ENCODE peak calls at places on chromosome 22, in ten cellular contexts. D is NCI-H1417; S is NCI-H510A; B is sciatic nerve; V is glutamatergic neuron; L is body of pancreas; J is stimulated activated CD4-positive, alpha-beta T cell treated with anti-CD3 and anti-CD28 coated beads, Interleukin-1b, Interleukin-23, amount 100 ng/mL, for 24 hours; F is RWPE1; E is fibroblast of lung; P is GDM1. C is an unnamed sample.

GRCh38 chr22:49933236-49933921 is 14.9 kb downstream of the CRELD2 start:
- DNase-seq in D (no peak), S (no peak), B (no peak), V (no peak), L (peak), J (no peak), F (no peak), E (no peak), P (no peak), C (no peak)

GRCh38 chr22:35648066-35649025 is at the start of gene APOL6:
- DNase-seq in D (no peak), S (no peak), B (no peak), V (no peak), L (peak), J (no peak), F (peak), E (peak), P (peak), C (peak)

GRCh38 chr22:26672060-26672471 is 14.7 kb downstream of the MIAT start:
- DNase-seq in D (no peak), S (no peak), B (no peak), V (no peak), L (no peak), J (no peak), F (no peak), E (no peak), P (no peak), C (no peak)

GRCh38 chr22:24867327-24868022 is 61.5 kb downstream of the SGSM1 start:
- DNase-seq in D (no peak), S (no peak), B (no peak), V (no peak), L (no peak), J (no peak), F (no peak), E (no peak), P (no peak), C (no peak)

GRCh38 chr22:20206709-20207215 is 55.9 kb upstream of the CCDC188 start:
- DNase-seq in D (no peak), S (no peak), B (no peak), V (no peak), L (peak), J (no peak), F (no peak), E (no peak), P (no peak), C (no peak)

GRCh38 chr22:39988386-39989114 is 6.2 kb upstream of the FAM83F start:
- DNase-seq in D (no peak), S (no peak), B (no peak), V (no peak), L (no peak), J (no peak), F (no peak), E (no peak), P (no peak), C (no peak)

GRCh38 chr22:27581241-27581640 is 220.3 kb downstream of the MN1 start:
- DNase-seq in D (no peak), S (no peak), B (no peak), V (no peak), L (no peak), J (no peak), F (no peak), E (no peak), P (no peak), C (no peak)

GRCh38 chr22:19233189-19233661 is 54.7 kb upstream of the SLC25A1 start:
- DNase-seq in D (no peak), S (no peak), B (no peak), V (no peak), L (no peak), J (no peak), F (no peak), E (no peak), P (no peak), C (no peak)

GRCh38 chr22:44918166-44918924 is 91.5 kb downstream of the PHF21B start:
- DNase-seq in D (no peak), S (no peak), B (peak), V (no peak), L (no peak), J (no peak), F (no peak), E (no peak), P (no peak), C (no peak)

GRCh38 chr22:37416806-37417205 is 10.5 kb downstream of the ELFN2 start:
- DNase-seq in D (peak), S (no peak), B (no peak), V (peak), L (peak), J (no peak), F (no peak), E (no peak), P (peak), C (no peak)

GRCh38 chr22:25282346-25282670 is 62.9 kb downstream of the CRYBB2 start:
- DNase-seq in D (no peak), S (no peak), B (no peak), V (no peak), L (no peak), J (no peak), F (no peak), E (no peak), P (no peak), C (no peak)

GRCh38 chr22:37581534-37581933 is 1.6 kb upstream of the LGALS2 start:
- DNase-seq in D (no peak), S (no peak), B (no peak), V (no peak), L (peak), J (no peak), F (no peak), E (no peak), P (no peak), C (no peak)

GRCh38 chr22:37198290-37199102 is 10.4 kb upstream of the C1QTNF6 start:
- DNase-seq in D (peak), S (no peak), B (peak), V (peak), L (peak), J (peak), F (peak), E (peak), P (peak), C (no peak)

GRCh38 chr22:23118647-23119491 is 22.9 kb downstream of the RSPH14 start:
- DNase-seq in D (no peak), S (no peak), B (no peak), V (no peak), L (no peak), J (no peak), F (no peak), E (no peak), P (no peak), C (no peak)

GRCh38 chr22:30017375-30017774 is 62.9 kb upstream of the HORMAD2 start:
- DNase-seq in D (no peak), S (no peak), B (no peak), V (no peak), L (no peak), J (no peak), F (no peak), E (peak), P (no peak), C (no peak)

GRCh38 chr22:23163665-23164064 is 16.6 kb upstream of the BCR start:
- DNase-seq in D (no peak), S (no peak), B (no peak), V (no peak), L (peak), J (no peak), F (no peak), E (no peak), P (no peak), C (no peak)

GRCh38 chr22:29032014-29032475 is 29.6 kb downstream of the C22orf31 start:
- DNase-seq in D (no peak), S (no peak), B (no peak), V (no peak), L (peak), J (no peak), F (no peak), E (no peak), P (no peak), C (no peak)

GRCh38 chr22:24564376-24565058 is 8.7 kb downstream of the SNRPD3 start:
- DNase-seq in D (no peak), S (no peak), B (no peak), V (no peak), L (no peak), J (no peak), F (no peak), E (no peak), P (no peak), C (no peak)

GRCh38 chr22:43835736-43836135 is 23.6 kb upstream of the EFCAB6 start:
- DNase-seq in D (no peak), S (no peak), B (no peak), V (no peak), L (no peak), J (no peak), F (no peak), E (no peak), P (no peak), C (no peak)

GRCh38 chr22:49767355-49768062 is 60.2 kb downstream of the BRD1 start:
- DNase-seq in D (no peak), S (no peak), B (peak), V (peak), L (no peak), J (no peak), F (no peak), E (peak), P (peak), C (no peak)

GRCh38 chr22:27196483-27196882 is 539.1 kb downstream of the MIAT start:
- DNase-seq in D (no peak), S (no peak), B (no peak), V (no peak), L (no peak), J (no peak), F (no peak), E (no peak), P (no peak), C (no peak)

GRCh38 chr22:49365910-49366309 is 461.8 kb downstream of the BRD1 start:
- DNase-seq in D (no peak), S (no peak), B (peak), V (no peak), L (no peak), J (no peak), F (no peak), E (no peak), P (no peak), C (no peak)

GRCh38 chr22:48240935-48241230 is 1478.4 kb downstream of the TBC1D22A start:
- DNase-seq in D (no peak), S (no peak), B (peak), V (no peak), L (no peak), J (no peak), F (no peak), E (no peak), P (no peak), C (no peak)

GRCh38 chr22:22593964-22594656 is 35.0 kb upstream of the PRAME start:
- DNase-seq in D (peak), S (no peak), B (peak), V (peak), L (peak), J (peak), F (no peak), E (peak), P (peak), C (no peak)

GRCh38 chr22:37169947-37170688 is 17.9 kb downstream of the C1QTNF6 start:
- DNase-seq in D (no peak), S (no peak), B (peak), V (peak), L (peak), J (no peak), F (no peak), E (no peak), P (no peak), C (no peak)

GRCh38 chr22:47173535-47174021 is 411.1 kb downstream of the TBC1D22A start:
- DNase-seq in D (no peak), S (no peak), B (peak), V (no peak), L (peak), J (no peak), F (no peak), E (no peak), P (no peak), C (no peak)

GRCh38 chr22:23072911-23073491 is 2.7 kb downstream of the GNAZ start:
- DNase-seq in D (no peak), S (no peak), B (peak), V (peak), L (no peak), J (no peak), F (no peak), E (peak), P (no peak), C (no peak)

GRCh38 chr22:21734540-21735197 is 925 bp downstream of the YPEL1 start:
- DNase-seq in D (peak), S (no peak), B (no peak), V (no peak), L (no peak), J (no peak), F (no peak), E (no peak), P (no peak), C (no peak)

GRCh38 chr22:19951351-19951750 is 9.7 kb upstream of the TXNRD2 start:
- DNase-seq in D (no peak), S (no peak), B (no peak), V (no peak), L (peak), J (no peak), F (no peak), E (no peak), P (no peak), C (no peak)